ENCODE peak calls at places on chromosomes 4 and X, in four cellular contexts. L, R, P and M are unnamed samples.

GRCh38 chrX:78769356-78769755 is 21.8 kb downstream of the LPAR4 start:
- DNase-seq in L (no peak), R (no peak), P (no peak), M (no peak)

GRCh38 chrX:125205084-125205917 is 114.4 kb upstream of the TEX13C start:
- DNase-seq in P (no peak), R (no peak), L (no peak), M (peak)

GRCh38 chrX:15356444-15356843 is 21.1 kb upstream of the PIGA start:
- DNase-seq in P (no peak), R (no peak), L (peak), M (no peak)

GRCh38 chr4:120918788-120919187 is 3.7 kb downstream of the PRDM5 start:
- DNase-seq in P (no peak), R (no peak), L (peak), M (no peak)

GRCh38 chr4:5812506-5813229 is 80.2 kb downstream of the CRMP1 start:
- DNase-seq in L (peak), P (no peak), R (peak), M (peak)

GRCh38 chrX:119655125-119655524 is 37.8 kb downstream of the SEPTIN6 start:
- DNase-seq in R (peak), P (no peak), L (peak), M (peak)

GRCh38 chrX:57905141-57905540 is 5.1 kb downstream of the ZXDA start:
- DNase-seq in R (no peak), L (peak), P (no peak), M (no peak)

GRCh38 chr4:147157860-147158701 is 212.4 kb upstream of the TTC29 start:
- DNase-seq in L (peak), R (no peak), P (no peak), M (peak)

GRCh38 chr4:185506422-185506821 is 28.9 kb downstream of the PDLIM3 start:
- DNase-seq in P (no peak), L (no peak), R (no peak), M (no peak)

GRCh38 chr4:186500721-186501304 is 54.6 kb downstream of the MTNR1A start:
- DNase-seq in R (peak), L (peak), P (no peak), M (no peak)

GRCh38 chrX:154056739-154057367 is 37.2 kb upstream of the IRAK1 start:
- DNase-seq in P (no peak), L (peak), R (no peak), M (no peak)

GRCh38 chr4:780730-781492 is 45.0 kb downstream of the CPLX1 start:
- DNase-seq in P (no peak), L (peak), R (no peak), M (peak)

GRCh38 chr4:117467404-117467803 is 382.0 kb upstream of the TRAM1L1 start:
- DNase-seq in P (no peak), R (no peak), L (peak), M (no peak)

GRCh38 chrX:38804481-38805293 is 3.4 kb downstream of the MID1IP1 start:
- DNase-seq in P (no peak), R (peak), L (no peak), M (peak)

GRCh38 chr4:93764647-93765246 is 63.8 kb upstream of the ATOH1 start:
- DNase-seq in P (no peak), L (peak), R (peak), M (peak)

GRCh38 chrX:68114573-68115199 is 318.6 kb downstream of the OPHN1 start:
- DNase-seq in L (peak), P (no peak), R (no peak), M (no peak)

GRCh38 chr4:175435437-175435836 is 376.6 kb downstream of the GPM6A start:
- DNase-seq in P (no peak), L (peak), R (no peak), M (peak)

GRCh38 chrX:100076031-100076430 is 334.0 kb downstream of the PCDH19 start:
- DNase-seq in L (no peak), P (no peak), R (no peak), M (no peak)

GRCh38 chr4:167887726-167888125 is 204.6 kb upstream of the ANXA10 start:
- DNase-seq in P (no peak), R (no peak), L (no peak), M (no peak)

GRCh38 chr4:113905301-113905700 is 74.1 kb downstream of the ARSJ start:
- DNase-seq in L (no peak), P (no peak), R (no peak), M (no peak)

GRCh38 chr4:26509681-26510333 is 19.5 kb upstream of the CCKAR start:
- DNase-seq in R (no peak), P (no peak), L (no peak), M (no peak)

GRCh38 chr4:54541426-54542118 is 116.2 kb upstream of the KIT start:
- DNase-seq in L (peak), P (no peak), R (peak), M (no peak)

GRCh38 chr4:39233114-39233513 is 50.8 kb downstream of the WDR19 start:
- DNase-seq in L (no peak), P (no peak), R (no peak), M (no peak)
- TF ChIP-seq MXI1 in L (no peak), P (no peak), R (no peak), M (no peak)

DNA sequence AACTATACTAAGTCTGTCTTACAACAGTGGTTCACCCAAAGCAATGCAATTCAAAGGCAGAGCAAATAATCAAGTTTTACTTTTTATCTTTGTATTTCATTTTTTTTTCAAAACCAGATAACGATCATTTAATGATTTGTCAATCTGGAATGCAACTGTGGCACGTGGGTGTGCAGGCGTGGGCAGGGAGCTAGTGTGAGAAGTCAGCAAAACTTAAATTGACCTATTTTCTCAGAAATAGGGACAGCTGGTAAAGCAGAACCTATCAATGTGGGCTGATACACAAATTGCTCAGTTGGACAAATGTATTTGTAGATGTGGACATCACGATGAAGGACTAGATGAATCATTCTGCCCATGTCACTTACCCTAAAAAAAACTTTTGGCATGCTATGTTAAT is 105.6 kb downstream of the CBLL2 start:
- DNase-seq in P (no peak), L (no peak), R (no peak), M (no peak)
- TF ChIP-seq MXI1 in P (no peak), L (no peak), R (no peak), M (no peak)

GRCh38 chr4:14787894-14788293 is 214.4 kb upstream of the CPEB2 start:
- DNase-seq in L (peak), R (no peak), P (no peak), M (no peak)
- TF ChIP-seq MXI1 in L (no peak), R (no peak), P (no peak), M (no peak)

DNA sequence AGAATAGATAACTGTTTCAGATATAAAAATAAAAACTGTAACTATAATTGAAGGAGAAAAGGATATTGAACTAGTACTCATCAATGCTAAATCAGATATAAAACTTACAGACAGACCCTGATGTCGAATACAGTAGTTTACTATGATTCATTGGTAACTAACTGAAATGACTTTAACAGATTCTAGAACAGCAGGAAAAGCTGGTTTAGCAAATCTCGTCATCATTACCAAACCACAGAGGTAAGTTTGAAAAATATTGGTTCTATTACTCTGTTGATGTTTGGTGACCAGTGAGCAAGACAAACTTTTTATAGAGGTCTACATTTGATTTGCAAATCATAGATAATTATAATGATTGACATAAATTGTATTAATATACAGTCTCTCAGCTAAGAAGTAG is 551.4 kb upstream of the ADGRL3 start:
- DNase-seq in L (no peak), P (no peak), R (no peak), M (no peak)
- TF ChIP-seq MXI1 in L (no peak), P (no peak), R (no peak), M (no peak)